ENCODE peak calls at places on chromosomes 5 and 9, in nine cellular contexts. N is right lobe of liver, M is suprapubic skin, O is ovary, U is GM12891, K is NB4, Q is body of pancreas, E is transverse colon, D is GM12892. W is an unnamed sample.

GRCh38 chr5:24819841-24820240 is 175.1 kb upstream of the CDH10 start:
- DNase-seq in N (no peak), M (no peak), O (no peak), U (no peak), K (no peak), Q (no peak), E (no peak), D (no peak), W (no peak)

GRCh38 chr5:90054612-90055011 is 354.9 kb downstream of the CETN3 start:
- DNase-seq in N (no peak), M (no peak), O (no peak), U (no peak), K (no peak), Q (no peak), E (no peak), D (no peak), W (no peak)

GRCh38 chr5:45521067-45521466 is 175.1 kb downstream of the HCN1 start:
- DNase-seq in N (peak), M (no peak), O (no peak), U (no peak), K (peak), Q (peak), E (peak), D (no peak), W (no peak)

GRCh38 chr9:133257398-133258053 is 17.5 kb downstream of the ABO start:
- DNase-seq in N (peak), M (no peak), O (peak), U (no peak), K (no peak), Q (peak), E (no peak), D (no peak), W (no peak)

GRCh38 chr5:91121347-91121993 is 261.6 kb downstream of the ARRDC3 start:
- DNase-seq in N (no peak), M (no peak), O (no peak), U (no peak), K (no peak), Q (no peak), E (no peak), D (no peak), W (no peak)

GRCh38 chr5:103393131-103393754 is 134.7 kb downstream of the MACIR start:
- DNase-seq in N (no peak), M (no peak), O (no peak), U (no peak), K (peak), Q (no peak), E (no peak), D (no peak), W (no peak)

GRCh38 chr5:71703941-71704340 is 15.1 kb upstream of the CARTPT start:
- DNase-seq in N (no peak), M (no peak), O (no peak), U (no peak), K (no peak), Q (no peak), E (no peak), D (no peak), W (no peak)

GRCh38 chr5:91025449-91025848 is 357.7 kb downstream of the ARRDC3 start:
- DNase-seq in N (no peak), M (no peak), O (no peak), U (no peak), K (no peak), Q (no peak), E (no peak), D (no peak), W (no peak)

GRCh38 chr5:36438765-36439501 is 137.2 kb upstream of the RANBP3L start:
- DNase-seq in N (no peak), M (no peak), O (no peak), U (no peak), K (no peak), Q (no peak), E (no peak), D (no peak), W (no peak)

GRCh38 chr5:129664336-129664937 is 83.5 kb upstream of the MINAR2 start:
- DNase-seq in N (peak), M (no peak), O (no peak), U (peak), K (peak), Q (peak), E (peak), D (no peak), W (no peak)

GRCh38 chr9:127395491-127396252 is 1.3 kb upstream of the SLC2A8 start:
- DNase-seq in N (no peak), M (no peak), O (no peak), U (no peak), K (peak), Q (no peak), E (no peak), D (no peak), W (no peak)

GRCh38 chr9:127398715-127399400 is 1.9 kb downstream of the SLC2A8 start:
- DNase-seq in N (no peak), M (no peak), O (no peak), U (no peak), K (no peak), Q (no peak), E (no peak), D (no peak), W (no peak)

GRCh38 chr9:127397722-127398647 is 1.0 kb downstream of the SLC2A8 start:
- DNase-seq in N (no peak), M (no peak), O (peak), U (peak), K (no peak), Q (peak), E (peak), D (peak), W (peak)

GRCh38 chr9:127396808-127397721 is at the start of gene SLC2A8:
- DNase-seq in N (peak), M (peak), O (peak), U (peak), K (peak), Q (peak), E (peak), D (peak), W (peak)

GRCh38 chr9:127396253-127396807 is 639 bp upstream of the SLC2A8 start:
- DNase-seq in N (no peak), M (no peak), O (no peak), U (no peak), K (no peak), Q (no peak), E (no peak), D (no peak), W (no peak)
- TF ChIP-seq POLR2A in N (peak), M (no peak), O (peak), U (no peak), K (no peak), Q (peak), E (no peak), D (peak), W (peak)

DNA sequence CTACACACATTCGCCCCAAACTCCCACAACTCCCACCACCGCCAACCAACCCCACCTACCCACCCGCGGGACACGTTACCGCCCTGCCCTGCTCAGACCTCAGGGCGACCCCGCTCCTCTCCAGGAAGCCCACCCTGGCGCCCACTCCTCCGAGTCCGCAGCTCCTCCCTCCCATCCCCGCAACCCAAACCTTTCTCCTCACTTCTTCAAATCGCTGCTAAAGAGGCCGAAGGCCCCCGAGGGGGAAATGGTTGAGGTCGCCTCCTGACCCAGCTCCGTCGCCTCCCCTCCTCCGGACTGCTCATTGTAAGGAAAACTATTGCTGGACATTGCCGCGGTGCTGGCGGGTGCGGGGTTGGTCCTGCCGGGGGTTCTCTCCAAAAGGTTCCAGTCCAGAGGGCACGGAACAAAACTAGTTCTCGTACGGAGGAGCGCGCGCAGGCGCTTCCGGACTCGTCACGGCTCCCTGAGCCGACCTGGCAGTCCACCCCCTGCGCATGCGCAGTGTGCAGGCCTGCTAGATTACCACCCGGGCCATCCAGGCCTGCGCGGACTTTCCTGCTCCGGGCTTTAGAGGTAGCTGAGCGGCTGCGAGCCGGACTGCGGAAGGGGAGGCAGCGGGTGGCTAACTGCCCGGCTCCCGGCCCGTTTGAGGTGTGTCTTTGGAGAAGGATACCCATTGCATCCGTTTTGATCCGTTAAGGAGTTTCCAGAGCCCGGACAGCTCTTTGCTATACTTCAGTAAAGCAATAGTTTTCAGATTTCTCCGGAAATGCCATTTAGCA is at the start of gene AP3B1:
- DNase-seq in N (peak), M (peak), O (peak), U (peak), K (peak), Q (peak), E (peak), D (peak), W (peak)
- TF ChIP-seq POLR2A in N (peak), M (peak), O (peak), U (peak), K (peak), Q (peak), E (peak), D (peak), W (peak)

DNA sequence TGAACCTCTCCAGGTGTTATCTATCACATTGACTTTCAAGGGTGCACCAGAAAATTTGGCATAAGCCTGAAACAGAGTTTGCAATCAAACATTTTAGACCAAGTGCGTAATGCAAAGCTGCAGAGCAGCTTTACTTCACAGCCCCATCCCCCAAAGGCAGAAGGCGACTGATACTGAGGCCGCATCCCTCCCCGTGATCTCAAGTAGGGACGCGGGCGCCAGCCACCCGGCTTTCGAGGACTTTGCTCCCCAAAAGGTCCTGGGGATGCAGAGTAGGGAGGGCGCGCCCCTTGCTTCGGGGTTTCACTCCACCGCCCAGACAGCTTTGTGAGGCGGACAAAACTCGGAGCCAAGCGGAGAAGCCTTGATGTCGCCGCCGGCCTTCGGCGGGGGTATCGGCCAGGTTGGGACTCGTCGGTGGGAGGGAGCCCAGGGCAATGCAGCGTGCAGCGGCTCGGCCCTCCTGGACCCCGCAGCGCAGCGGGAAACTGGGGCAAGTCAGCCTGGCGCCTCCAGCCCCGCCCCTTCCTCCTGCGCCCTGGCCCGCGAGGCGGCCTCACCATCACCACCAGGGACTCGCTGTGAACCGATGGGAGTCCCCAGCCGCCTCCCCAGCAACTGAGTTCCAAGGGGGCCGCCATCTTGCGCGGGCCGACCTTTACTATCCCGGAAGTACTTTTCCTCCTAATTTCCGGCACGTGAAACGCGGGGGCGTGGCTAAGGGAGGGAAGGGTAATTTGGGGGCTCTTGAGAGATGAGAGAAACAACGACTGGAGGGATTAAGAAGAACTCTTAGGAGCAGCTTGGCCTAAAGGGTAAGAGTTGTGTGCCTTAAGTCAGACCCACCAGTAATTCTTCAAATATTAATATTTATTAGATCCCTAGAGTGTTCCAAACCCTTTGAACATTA is at the start of gene MTX3:
- DNase-seq in N (peak), M (peak), O (peak), U (peak), K (no peak), Q (peak), E (peak), D (peak), W (peak)
- TF ChIP-seq POLR2A in N (peak), M (no peak), O (peak), U (peak), K (no peak), Q (peak), E (peak), D (peak), W (peak)

GRCh38 chr9:136723989-136724388 is 11.6 kb downstream of the DIPK1B start:
- DNase-seq in N (no peak), M (no peak), O (no peak), U (no peak), K (no peak), Q (no peak), E (no peak), D (no peak), W (no peak)
- TF ChIP-seq POLR2A in N (no peak), M (no peak), O (no peak), U (no peak), K (no peak), Q (no peak), E (no peak), D (no peak), W (no peak)

GRCh38 chr5:34009610-34010009 is 1.8 kb upstream of the AMACR start:
- DNase-seq in N (no peak), M (no peak), O (no peak), U (no peak), K (no peak), Q (no peak), E (no peak), D (no peak), W (no peak)
- TF ChIP-seq POLR2A in N (no peak), M (no peak), O (no peak), U (no peak), K (no peak), Q (no peak), E (no peak), D (no peak), W (no peak)

DNA sequence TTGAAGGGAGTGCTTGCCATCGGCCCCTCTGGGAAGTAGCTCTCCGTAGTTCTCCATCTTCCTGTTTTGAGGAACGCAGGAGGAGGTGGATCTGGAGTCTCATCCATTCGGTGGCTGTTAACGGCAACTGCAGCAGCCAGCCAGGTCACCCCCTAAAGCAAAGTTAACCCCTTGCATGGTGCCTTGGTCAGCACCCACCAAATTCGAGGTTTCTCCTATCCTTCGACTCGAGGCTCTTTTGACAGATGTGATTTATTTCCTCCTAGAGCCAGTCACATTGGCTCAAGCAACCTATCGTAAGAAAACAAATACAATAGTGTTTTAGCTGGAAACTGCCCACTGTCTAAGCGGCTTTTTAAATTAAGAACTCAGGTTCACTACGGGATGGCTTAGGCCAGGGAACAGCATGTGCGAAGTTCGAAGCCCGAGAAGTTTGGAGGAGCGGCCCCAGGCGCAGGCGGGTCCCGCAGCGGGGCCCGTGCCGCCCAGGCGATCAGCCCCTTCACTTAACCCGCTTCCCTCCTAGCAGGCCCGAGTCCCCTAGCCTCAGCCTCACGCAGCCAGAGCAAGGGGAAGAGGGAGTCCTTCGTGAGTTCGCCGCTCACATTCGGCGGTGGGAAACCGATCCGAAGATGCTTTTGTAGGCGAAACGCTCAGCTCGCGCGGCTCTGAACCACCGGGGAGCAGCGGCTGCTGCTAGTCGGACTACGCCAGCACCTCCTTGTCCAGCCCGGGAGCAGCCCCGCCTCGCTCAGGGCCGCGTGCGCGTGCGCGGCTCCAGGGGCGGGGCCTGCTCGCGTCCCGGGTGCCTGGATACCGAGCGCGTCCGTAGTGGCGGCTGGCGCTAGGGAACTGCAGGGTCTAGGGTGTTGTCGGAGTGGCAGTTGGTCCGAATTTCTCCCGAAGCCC is at the start of gene ROPN1L:
- DNase-seq in N (peak), M (peak), O (peak), U (peak), K (peak), Q (peak), E (peak), D (peak), W (peak)
- TF ChIP-seq POLR2A in N (peak), M (no peak), O (peak), U (peak), K (no peak), Q (peak), E (peak), D (peak), W (no peak)